ENCODE peak calls at places on chromosomes 6 and 20, in ten cellular contexts. B, Y, W, I, Z, T, K, S, N and A are unnamed samples.

GRCh38 chr20:50652702-50653294 is 38.5 kb downstream of the RIPOR3 start:
- DNase-seq in K (no peak), W (no peak), Z (no peak), T (peak; percentile 37), N (no peak), S (no peak), I (no peak), Y (no peak), B (peak; percentile 38), A (no peak)

GRCh38 chr6:4370066-4370465 is 234.7 kb upstream of the ECI2 start:
- DNase-seq in I (no peak), S (no peak), K (peak; percentile 45), N (no peak), Y (no peak), W (no peak), Z (no peak), B (peak; percentile 74), T (peak; percentile 88), A (no peak)

GRCh38 chr6:328184-328670 is 35.9 kb downstream of the DUSP22 start:
- DNase-seq in S (peak; percentile 43), N (no peak), B (peak; percentile 31), W (peak; percentile 74), K (no peak), Y (no peak), Z (peak; percentile 55), T (peak; percentile 55), I (no peak), A (no peak)

GRCh38 chr6:129978148-129978916 is 40.0 kb upstream of the L3MBTL3 start:
- DNase-seq in S (no peak), B (no peak), K (no peak), W (no peak), I (no peak), Z (no peak), Y (no peak), T (no peak), N (no peak), A (no peak)

GRCh38 chr20:18225652-18226051 is 62.7 kb upstream of the ZNF133 start:
- DNase-seq in K (no peak), Z (no peak), I (no peak), B (no peak), Y (no peak), W (no peak), S (no peak), T (no peak), N (no peak), A (no peak)

GRCh38 chr20:38402089-38402488 is 33.0 kb downstream of the SNHG17 start:
- DNase-seq in W (no peak), N (no peak), T (no peak), Y (no peak), S (no peak), B (no peak), I (no peak), Z (no peak), K (no peak), A (no peak)

GRCh38 chr20:45630366-45630765 is 718 bp downstream of the WFDC9 start:
- DNase-seq in Z (no peak), I (no peak), B (no peak), N (no peak), W (no peak), T (no peak), S (no peak), K (no peak), Y (no peak), A (no peak)

GRCh38 chr6:57089265-57089664 is 723 bp upstream of the ZNF451 start:
- DNase-seq in K (no peak), T (peak; percentile 6), W (no peak), I (no peak), B (no peak), S (no peak), Y (no peak), Z (no peak), N (no peak), A (no peak)

GRCh38 chr6:7579850-7580249 is 10.1 kb upstream of the SNRNP48 start:
- DNase-seq in T (no peak), S (no peak), W (no peak), I (no peak), Y (no peak), B (no peak), N (no peak), Z (no peak), K (no peak), A (no peak)

GRCh38 chr6:54114991-54115390 is 3.7 kb downstream of the MLIP start:
- DNase-seq in Z (no peak), W (no peak), I (no peak), N (no peak), S (no peak), K (no peak), B (no peak), T (no peak), Y (no peak), A (no peak)

GRCh38 chr6:2765896-2766766 is 938 bp downstream of the WRNIP1 start:
- DNase-seq in Z (peak; percentile 58), S (peak; percentile 75), T (peak; percentile 39), B (peak; percentile 49), K (peak; percentile 23), W (peak; percentile 69), I (peak; percentile 46), Y (peak; percentile 22), N (peak; percentile 56), A (peak; percentile 49)

GRCh38 chr20:37249304-37249703 is 12.3 kb downstream of the GHRH start:
- DNase-seq in T (no peak), W (no peak), K (no peak), I (no peak), N (no peak), Y (no peak), Z (no peak), S (no peak), B (no peak), A (no peak)

GRCh38 chr6:137820952-137821351 is 46.1 kb upstream of the TNFAIP3 start:
- DNase-seq in B (no peak), Z (no peak), I (no peak), W (no peak), T (no peak), Y (no peak), K (no peak), S (no peak), N (no peak), A (no peak)

GRCh38 chr6:43720999-43721398 is 33.4 kb upstream of the MRPS18A start:
- DNase-seq in I (no peak), W (no peak), S (no peak), K (no peak), Y (no peak), Z (no peak), T (no peak), N (no peak), B (no peak), A (no peak)
- H3K4me1 ChIP-seq in I (no peaks in the 10 kb centered on the region), W (no peaks in the 10 kb centered on the region), S (peaks cover 39% of the 10 kb centered on the region), K (peaks cover 9% of the 10 kb centered on the region), Y (peaks cover 25% of the 10 kb centered on the region), Z (peaks cover 4% of the 10 kb centered on the region), T (peaks cover 24% of the 10 kb centered on the region), N (no peaks in the 10 kb centered on the region), B (peaks cover 25% of the 10 kb centered on the region), A (peaks cover 6% of the 10 kb centered on the region)

GRCh38 chr6:116741571-116741970 is 23.9 kb downstream of the FAM162B start:
- DNase-seq in Y (no peak), Z (no peak), B (no peak), N (no peak), S (no peak), T (no peak), I (no peak), W (no peak), K (no peak), A (no peak)

GRCh38 chr6:116737004-116737403 is 28.5 kb downstream of the FAM162B start:
- DNase-seq in Y (no peak), B (no peak), N (no peak), K (no peak), T (no peak), I (no peak), Z (no peak), S (no peak), W (no peak), A (no peak)
- H3K4me1 ChIP-seq in Y (no peaks in the 10 kb centered on the region), B (no peaks in the 10 kb centered on the region), N (no peaks in the 10 kb centered on the region), K (no peaks in the 10 kb centered on the region), T (no peaks in the 10 kb centered on the region), I (no peaks in the 10 kb centered on the region), Z (no peaks in the 10 kb centered on the region), S (no peaks in the 10 kb centered on the region), W (no peaks in the 10 kb centered on the region), A (no peaks in the 10 kb centered on the region)

DNA sequence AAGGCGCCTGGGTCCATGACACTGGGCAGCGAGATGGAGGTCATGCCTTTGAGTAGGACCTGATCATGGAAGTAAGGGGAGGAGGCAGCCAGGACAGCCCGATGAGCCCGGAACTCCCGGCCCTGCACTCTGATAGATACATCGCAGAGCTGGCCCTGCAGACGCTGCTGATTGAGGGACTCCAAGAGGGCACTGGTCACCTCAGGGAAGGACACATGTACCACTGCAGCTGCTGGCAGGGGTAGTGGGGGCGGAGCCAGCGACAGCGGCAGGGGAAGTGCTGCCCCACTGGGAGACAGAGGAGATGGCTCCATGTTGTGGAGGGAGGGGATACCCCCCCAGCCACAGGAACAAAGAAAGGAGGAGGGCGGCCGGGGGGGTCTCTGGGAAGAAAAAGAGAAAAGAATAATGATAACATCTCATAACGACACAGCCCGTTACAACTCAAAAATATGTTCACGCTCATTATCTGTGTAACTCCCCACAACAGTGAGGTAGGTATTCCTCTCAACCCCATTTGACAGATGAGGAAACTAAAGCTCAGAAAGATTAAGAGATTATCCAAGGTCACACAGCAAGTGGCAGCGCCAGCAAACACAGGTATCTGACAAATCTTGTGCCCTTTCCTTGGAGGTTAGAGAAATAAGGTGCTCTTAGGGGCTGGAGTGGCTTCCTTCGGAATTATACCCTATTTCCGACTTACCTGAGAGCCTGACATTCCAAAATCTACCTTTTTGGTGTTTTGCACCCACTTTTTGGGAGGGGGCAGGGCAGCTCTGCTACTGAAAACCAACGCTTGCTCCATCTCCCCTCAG is 734 bp downstream of the ZBTB22 start:
- DNase-seq in T (no peak), Z (no peak), I (no peak), B (no peak), K (no peak), S (no peak), W (no peak), N (no peak), Y (no peak), A (no peak)
- H3K4me1 ChIP-seq in T (peaks cover 53% of the 10 kb centered on the region), Z (peaks cover 56% of the 10 kb centered on the region), I (peaks cover 42% of the 10 kb centered on the region), B (peaks cover 46% of the 10 kb centered on the region), K (peaks cover 46% of the 10 kb centered on the region), S (peaks cover 70% of the 10 kb centered on the region), W (peaks cover 3% of the 10 kb centered on the region), N (peaks cover 68% of the 10 kb centered on the region), Y (peaks cover 76% of the 10 kb centered on the region), A (peaks cover 3% of the 10 kb centered on the region)

GRCh38 chr6:85669735-85670194 is 27.1 kb upstream of the SYNCRIP start:
- DNase-seq in S (no peak), T (peak; percentile 37), K (no peak), N (no peak), B (peak; percentile 28), I (no peak), W (no peak), Y (peak; percentile 71), Z (no peak), A (no peak)

GRCh38 chr6:85672050-85672449 is 29.4 kb upstream of the SYNCRIP start:
- DNase-seq in T (no peak), N (no peak), S (no peak), K (no peak), Y (no peak), Z (no peak), I (no peak), B (no peak), W (no peak), A (no peak)

GRCh38 chr6:85673198-85674139 is 30.8 kb upstream of the SYNCRIP start:
- DNase-seq in B (no peak), W (no peak), S (no peak), T (no peak), I (no peak), Y (no peak), K (no peak), Z (no peak), N (no peak), A (no peak)

GRCh38 chr6:85672623-85673022 is 29.9 kb upstream of the SYNCRIP start:
- DNase-seq in T (no peak), Z (no peak), I (no peak), B (no peak), W (no peak), S (no peak), Y (no peak), K (no peak), N (no peak), A (no peak)

GRCh38 chr6:85670573-85670972 is 27.9 kb upstream of the SYNCRIP start:
- DNase-seq in Y (no peak), Z (no peak), W (no peak), T (peak; percentile 38), S (no peak), K (no peak), B (no peak), N (no peak), I (no peak), A (no peak)
- H3K4me1 ChIP-seq in Y (peaks cover 63% of the 10 kb centered on the region), Z (peaks cover 28% of the 10 kb centered on the region), W (peaks cover 16% of the 10 kb centered on the region), T (peaks cover 7% of the 10 kb centered on the region), S (peaks cover 13% of the 10 kb centered on the region), K (peaks cover 33% of the 10 kb centered on the region), B (peaks cover 29% of the 10 kb centered on the region), N (peaks cover 27% of the 10 kb centered on the region), I (peaks cover 1% of the 10 kb centered on the region), A (peaks cover 7% of the 10 kb centered on the region)